ENCODE peak calls at places on chromosome 16, in ten cellular contexts. N, R, G, K, F, J, L, Q, E and U are unnamed samples.

GRCh38 chr16:72961115-72961832 is 86.7 kb downstream of the ZFHX3 start:
- DNase-seq in K (no peak), G (peak), Q (no peak), L (no peak), J (no peak), N (no peak), R (peak), F (no peak), E (no peak), U (no peak)

GRCh38 chr16:54933281-54934150 is 2.9 kb downstream of the IRX5 start:
- DNase-seq in E (no peak), R (no peak), L (no peak), N (no peak), K (peak), G (no peak), Q (no peak), J (no peak), F (no peak), U (no peak)

GRCh38 chr16:10578474-10579316 is 1.7 kb downstream of the EMP2 start:
- DNase-seq in G (no peak), F (no peak), K (no peak), N (no peak), Q (no peak), E (no peak), J (no peak), L (no peak), R (no peak), U (peak)

GRCh38 chr16:86364653-86365380 is 145.5 kb upstream of the FOXF1 start:
- DNase-seq in J (no peak), N (no peak), G (no peak), F (no peak), L (no peak), R (no peak), Q (no peak), E (no peak), K (no peak), U (no peak)

GRCh38 chr16:53043986-53044571 is 8.6 kb downstream of the CHD9NB start:
- DNase-seq in K (no peak), R (no peak), N (no peak), Q (no peak), F (no peak), L (no peak), J (no peak), E (no peak), G (no peak), U (no peak)

GRCh38 chr16:4376126-4376819 is 4.6 kb downstream of the VASN start:
- DNase-seq in Q (no peak), R (no peak), L (no peak), N (no peak), G (no peak), J (peak), K (no peak), F (peak), E (peak), U (peak)

GRCh38 chr16:54031107-54031760 is 255.4 kb downstream of the IRX3 start:
- DNase-seq in K (no peak), Q (no peak), L (no peak), F (no peak), N (no peak), R (no peak), E (no peak), J (no peak), G (no peak), U (no peak)

GRCh38 chr16:15037003-15037402 is 18.9 kb downstream of the NTAN1 start:
- DNase-seq in F (peak), G (no peak), Q (no peak), K (no peak), J (no peak), R (no peak), N (no peak), E (no peak), L (no peak), U (no peak)

GRCh38 chr16:24188143-24188542 is 68.0 kb upstream of the CACNG3 start:
- DNase-seq in R (no peak), Q (no peak), G (no peak), K (no peak), L (no peak), N (no peak), F (no peak), J (no peak), E (no peak), U (no peak)

GRCh38 chr16:71761097-71761496 is 36.6 kb upstream of the PHLPP2 start:
- DNase-seq in E (no peak), K (no peak), Q (no peak), J (no peak), F (no peak), N (no peak), G (no peak), R (no peak), L (no peak), U (no peak)

GRCh38 chr16:3038896-3039295 is 2.2 kb upstream of the BICDL2 start:
- DNase-seq in J (no peak), G (no peak), N (no peak), E (no peak), Q (no peak), F (no peak), L (no peak), K (no peak), R (no peak), U (peak)

GRCh38 chr16:57544129-57544653 is 1.7 kb downstream of the ADGRG5 start:
- DNase-seq in K (peak), F (peak), N (no peak), Q (peak), E (no peak), J (no peak), L (peak), R (no peak), G (no peak), U (peak)

GRCh38 chr16:56428087-56428486 is 2.7 kb upstream of the AMFR start:
- DNase-seq in Q (no peak), N (no peak), L (no peak), E (no peak), J (no peak), R (no peak), K (no peak), F (no peak), G (no peak), U (no peak)

GRCh38 chr16:30723725-30724355 is 24.4 kb upstream of the PHKG2 start:
- DNase-seq in L (no peak), K (no peak), F (peak), G (no peak), Q (no peak), R (no peak), J (no peak), E (no peak), N (no peak), U (no peak)

GRCh38 chr16:30997000-30997886 is 12.2 kb downstream of the HSD3B7 start:
- DNase-seq in G (peak), E (peak), K (peak), F (peak), R (peak), N (peak), Q (peak), J (peak), L (peak), U (peak)

GRCh38 chr16:4944333-4945281 is 7.7 kb upstream of the PPL start:
- DNase-seq in N (no peak), G (peak), F (peak), Q (no peak), L (peak), J (no peak), K (no peak), R (peak), E (peak), U (peak)

GRCh38 chr16:82016964-82017363 is 5.7 kb upstream of the SDR42E1 start:
- DNase-seq in E (peak), J (no peak), R (no peak), N (no peak), Q (no peak), K (no peak), G (no peak), F (no peak), L (no peak), U (no peak)

GRCh38 chr16:46894011-46894672 is 10.0 kb downstream of the GPT2 start:
- DNase-seq in E (no peak), R (no peak), L (no peak), N (no peak), J (peak), G (no peak), K (no peak), Q (no peak), F (no peak), U (no peak)

GRCh38 chr16:106623-107324 is 28.7 kb downstream of the MPG start:
- DNase-seq in J (peak), K (peak), R (peak), Q (peak), F (no peak), L (no peak), E (peak), G (peak), N (peak), U (no peak)

GRCh38 chr16:29729116-29729521 is 16.7 kb downstream of the C16orf54 start:
- DNase-seq in N (no peak), K (no peak), E (no peak), G (peak), R (peak), L (no peak), Q (no peak), F (no peak), J (no peak), U (no peak)

GRCh38 chr16:79380990-79381389 is 219.5 kb downstream of the MAF start:
- DNase-seq in E (no peak), F (no peak), R (no peak), G (peak), Q (no peak), K (no peak), N (no peak), L (no peak), J (no peak), U (no peak)

GRCh38 chr16:17373533-17373932 is 97.2 kb downstream of the XYLT1 start:
- DNase-seq in J (no peak), L (no peak), F (no peak), K (no peak), E (no peak), G (no peak), N (no peak), R (no peak), Q (no peak), U (no peak)

GRCh38 chr16:23274968-23275367 is 27.1 kb upstream of the SCNN1B start:
- DNase-seq in K (no peak), L (no peak), N (no peak), Q (no peak), G (no peak), R (peak), E (no peak), F (no peak), J (no peak), U (no peak)

GRCh38 chr16:84571010-84571409 is 46.9 kb downstream of the COTL1 start:
- DNase-seq in G (no peak), E (no peak), L (no peak), K (no peak), Q (no peak), J (no peak), F (no peak), R (peak), N (no peak), U (no peak)

GRCh38 chr16:67664258-67664657 is 2.3 kb downstream of the ENKD1 start:
- DNase-seq in J (no peak), R (no peak), Q (no peak), F (no peak), N (no peak), L (no peak), G (no peak), K (no peak), E (no peak), U (no peak)

GRCh38 chr16:75282811-75283281 is 31.4 kb upstream of the BCAR1 start:
- DNase-seq in F (no peak), K (no peak), E (no peak), J (peak), R (no peak), L (no peak), G (no peak), N (no peak), Q (no peak), U (no peak)

GRCh38 chr16:48614759-48615158 is 4.8 kb upstream of the N4BP1 start:
- DNase-seq in J (no peak), E (no peak), F (no peak), G (no peak), L (no peak), N (no peak), Q (no peak), R (no peak), K (no peak), U (no peak)

GRCh38 chr16:89320717-89321501 is 103.4 kb downstream of the ZNF778 start:
- DNase-seq in Q (no peak), L (no peak), G (peak), N (no peak), J (peak), F (no peak), K (no peak), E (no peak), R (peak), U (peak)

GRCh38 chr16:22347100-22347820 is 27.2 kb downstream of the CDR2 start:
- DNase-seq in N (no peak), Q (no peak), G (no peak), R (no peak), L (no peak), E (no peak), F (no peak), K (no peak), J (no peak), U (no peak)

GRCh38 chr16:85454171-85454883 is 158.8 kb upstream of the GSE1 start:
- DNase-seq in G (no peak), Q (no peak), K (no peak), F (no peak), E (no peak), R (no peak), L (no peak), N (no peak), J (peak), U (no peak)

GRCh38 chr16:660459-661183 is 7.3 kb upstream of the RHOT2 start:
- DNase-seq in E (peak), J (peak), K (peak), N (peak), L (peak), Q (peak), F (peak), R (peak), G (peak), U (peak)

GRCh38 chr16:85554114-85554790 is 58.9 kb upstream of the GSE1 start:
- DNase-seq in J (peak), K (peak), E (no peak), F (peak), R (peak), G (peak), Q (peak), N (peak), L (peak), U (peak)

GRCh38 chr16:1436731-1437355 is 6.0 kb downstream of the PERCC1 start:
- DNase-seq in R (no peak), F (no peak), K (no peak), J (no peak), E (no peak), G (no peak), Q (no peak), N (no peak), L (no peak), U (no peak)

GRCh38 chr16:23026777-23027362 is 122.4 kb downstream of the USP31 start:
- DNase-seq in J (no peak), K (no peak), G (peak), F (no peak), N (no peak), Q (no peak), E (no peak), L (no peak), R (no peak), U (no peak)

GRCh38 chr16:57529324-57530103 is 6.9 kb downstream of the CCDC102A start:
- DNase-seq in L (no peak), F (peak), K (no peak), N (no peak), E (no peak), R (no peak), Q (no peak), G (no peak), J (no peak), U (no peak)

GRCh38 chr16:31168848-31169247 is 11.1 kb upstream of the FUS start:
- DNase-seq in R (no peak), L (no peak), F (no peak), K (no peak), E (no peak), Q (no peak), N (no peak), J (no peak), G (no peak), U (no peak)

GRCh38 chr16:67223992-67224391 is 2.9 kb upstream of the TMEM208 start:
- DNase-seq in G (no peak), Q (no peak), J (no peak), F (no peak), L (no peak), K (no peak), N (no peak), R (no peak), E (no peak), U (no peak)